ENCODE peak calls at places on chromosome 13, in seven cellular contexts. One of them, this sample, is unnamed.

GRCh38 chr13:113586661-113587479 is 2.3 kb downstream of the TFDP1 start:
- DNase-seq in fibroblast of lung: no peak
- DNase-seq in AG04450: no peak
- DNase-seq in fibroblast of mammary gland: no peak
- DNase-seq in neural crest cell: no peak
- DNase-seq in Caco-2: no peak
- DNase-seq in MM.1S: peak; percentile 15
- DNase-seq in this sample: no peak

GRCh38 chr13:27043013-27043412 is 128.6 kb downstream of the USP12 start:
- DNase-seq in fibroblast of lung: peak; percentile 97
- DNase-seq in AG04450: peak; percentile 90
- DNase-seq in fibroblast of mammary gland: peak; percentile 99
- DNase-seq in neural crest cell: no peak
- DNase-seq in Caco-2: no peak
- DNase-seq in MM.1S: no peak
- DNase-seq in this sample: no peak

GRCh38 chr13:107231941-107232340 is 664.0 kb upstream of the ARGLU1 start:
- DNase-seq in fibroblast of lung: no peak
- DNase-seq in AG04450: no peak
- DNase-seq in fibroblast of mammary gland: no peak
- DNase-seq in neural crest cell: no peak
- DNase-seq in Caco-2: no peak
- DNase-seq in MM.1S: no peak
- DNase-seq in this sample: no peak

GRCh38 chr13:31073859-31074718 is 87.6 kb downstream of the HSPH1 start:
- DNase-seq in fibroblast of lung: peak; percentile 36
- DNase-seq in AG04450: no peak
- DNase-seq in fibroblast of mammary gland: peak; percentile 57
- DNase-seq in neural crest cell: no peak
- DNase-seq in Caco-2: no peak
- DNase-seq in MM.1S: peak; percentile 86
- DNase-seq in this sample: no peak

GRCh38 chr13:98301721-98302120 is 124.7 kb upstream of the RNF113B start:
- DNase-seq in fibroblast of lung: peak; percentile 73
- DNase-seq in AG04450: no peak
- DNase-seq in fibroblast of mammary gland: no peak
- DNase-seq in neural crest cell: no peak
- DNase-seq in Caco-2: no peak
- DNase-seq in MM.1S: no peak
- DNase-seq in this sample: no peak

GRCh38 chr13:113546571-113547247 is 37.8 kb upstream of the TFDP1 start:
- DNase-seq in fibroblast of lung: no peak
- DNase-seq in AG04450: no peak
- DNase-seq in fibroblast of mammary gland: peak; percentile 40
- DNase-seq in neural crest cell: no peak
- DNase-seq in Caco-2: no peak
- DNase-seq in MM.1S: no peak
- DNase-seq in this sample: peak; percentile 71

GRCh38 chr13:106078191-106078590 is 457.3 kb downstream of the EFNB2 start:
- DNase-seq in fibroblast of lung: peak; percentile 76
- DNase-seq in AG04450: no peak
- DNase-seq in fibroblast of mammary gland: no peak
- DNase-seq in neural crest cell: no peak
- DNase-seq in Caco-2: peak; percentile 64
- DNase-seq in MM.1S: no peak
- DNase-seq in this sample: no peak

GRCh38 chr13:51636349-51636890 is 52.2 kb downstream of the WDFY2 start:
- DNase-seq in fibroblast of lung: no peak
- DNase-seq in AG04450: no peak
- DNase-seq in fibroblast of mammary gland: no peak
- DNase-seq in neural crest cell: no peak
- DNase-seq in Caco-2: peak; percentile 31
- DNase-seq in MM.1S: no peak
- DNase-seq in this sample: no peak

GRCh38 chr13:79943633-79944032 is 397.3 kb downstream of the SPRY2 start:
- DNase-seq in fibroblast of lung: no peak
- DNase-seq in AG04450: no peak
- DNase-seq in fibroblast of mammary gland: peak; percentile 60
- DNase-seq in neural crest cell: no peak
- DNase-seq in Caco-2: no peak
- DNase-seq in MM.1S: no peak
- DNase-seq in this sample: no peak

GRCh38 chr13:25490236-25490635 is 118.5 kb downstream of the ATP8A2 start:
- DNase-seq in fibroblast of lung: no peak
- DNase-seq in AG04450: no peak
- DNase-seq in fibroblast of mammary gland: no peak
- DNase-seq in neural crest cell: no peak
- DNase-seq in Caco-2: no peak
- DNase-seq in MM.1S: no peak
- DNase-seq in this sample: no peak

GRCh38 chr13:36875431-36875830 is 44.6 kb downstream of the SMAD9 start:
- DNase-seq in fibroblast of lung: no peak
- DNase-seq in AG04450: no peak
- DNase-seq in fibroblast of mammary gland: no peak
- DNase-seq in neural crest cell: no peak
- DNase-seq in Caco-2: no peak
- DNase-seq in MM.1S: no peak
- DNase-seq in this sample: no peak

GRCh38 chr13:75010941-75011340 is 471.0 kb downstream of the TBC1D4 start:
- DNase-seq in fibroblast of lung: no peak
- DNase-seq in AG04450: no peak
- DNase-seq in fibroblast of mammary gland: no peak
- DNase-seq in neural crest cell: no peak
- DNase-seq in Caco-2: no peak
- DNase-seq in MM.1S: no peak
- DNase-seq in this sample: no peak

GRCh38 chr13:36124236-36124822 is 6.9 kb downstream of the DCLK1 start:
- DNase-seq in fibroblast of lung: peak; percentile 80
- DNase-seq in AG04450: no peak
- DNase-seq in fibroblast of mammary gland: peak; percentile 75
- DNase-seq in neural crest cell: no peak
- DNase-seq in Caco-2: no peak
- DNase-seq in MM.1S: no peak
- DNase-seq in this sample: no peak

GRCh38 chr13:39411501-39411900 is 191.5 kb downstream of the LHFPL6 start:
- DNase-seq in fibroblast of lung: peak; percentile 50
- DNase-seq in AG04450: no peak
- DNase-seq in fibroblast of mammary gland: no peak
- DNase-seq in neural crest cell: no peak
- DNase-seq in Caco-2: no peak
- DNase-seq in MM.1S: no peak
- DNase-seq in this sample: no peak

GRCh38 chr13:28037399-28037798 is 48.9 kb upstream of the URAD start:
- DNase-seq in fibroblast of lung: no peak
- DNase-seq in AG04450: no peak
- DNase-seq in fibroblast of mammary gland: peak; percentile 66
- DNase-seq in neural crest cell: no peak
- DNase-seq in Caco-2: no peak
- DNase-seq in MM.1S: no peak
- DNase-seq in this sample: no peak

GRCh38 chr13:102757006-102757405 is 16.6 kb downstream of the TEX30 start:
- DNase-seq in fibroblast of lung: no peak
- DNase-seq in AG04450: no peak
- DNase-seq in fibroblast of mammary gland: no peak
- DNase-seq in neural crest cell: no peak
- DNase-seq in Caco-2: no peak
- DNase-seq in MM.1S: no peak
- DNase-seq in this sample: no peak

GRCh38 chr13:20492641-20493040 is 33.0 kb downstream of the CRYL1 start:
- DNase-seq in fibroblast of lung: peak; percentile 45
- DNase-seq in AG04450: no peak
- DNase-seq in fibroblast of mammary gland: peak; percentile 10
- DNase-seq in neural crest cell: peak; percentile 35
- DNase-seq in Caco-2: peak; percentile 62
- DNase-seq in MM.1S: no peak
- DNase-seq in this sample: peak; percentile 21
- TF ChIP-seq CTCF in fibroblast of lung: peak; percentile 44
- TF ChIP-seq CTCF in AG04450: no peak
- TF ChIP-seq CTCF in fibroblast of mammary gland: no peak
- TF ChIP-seq CTCF in neural crest cell: peak; percentile 57
- TF ChIP-seq CTCF in Caco-2: peak; percentile 69
- TF ChIP-seq CTCF in MM.1S: peak; percentile 8
- TF ChIP-seq CTCF in this sample: peak; percentile 39

GRCh38 chr13:29081697-29082440 is 261.7 kb downstream of the MTUS2 start:
- DNase-seq in fibroblast of lung: no peak
- DNase-seq in AG04450: no peak
- DNase-seq in fibroblast of mammary gland: no peak
- DNase-seq in neural crest cell: no peak
- DNase-seq in Caco-2: no peak
- DNase-seq in MM.1S: no peak
- DNase-seq in this sample: no peak

GRCh38 chr13:29077051-29077813 is 257.1 kb downstream of the MTUS2 start:
- DNase-seq in fibroblast of lung: no peak
- DNase-seq in AG04450: no peak
- DNase-seq in fibroblast of mammary gland: no peak
- DNase-seq in neural crest cell: no peak
- DNase-seq in Caco-2: no peak
- DNase-seq in MM.1S: no peak
- DNase-seq in this sample: no peak

DNA sequence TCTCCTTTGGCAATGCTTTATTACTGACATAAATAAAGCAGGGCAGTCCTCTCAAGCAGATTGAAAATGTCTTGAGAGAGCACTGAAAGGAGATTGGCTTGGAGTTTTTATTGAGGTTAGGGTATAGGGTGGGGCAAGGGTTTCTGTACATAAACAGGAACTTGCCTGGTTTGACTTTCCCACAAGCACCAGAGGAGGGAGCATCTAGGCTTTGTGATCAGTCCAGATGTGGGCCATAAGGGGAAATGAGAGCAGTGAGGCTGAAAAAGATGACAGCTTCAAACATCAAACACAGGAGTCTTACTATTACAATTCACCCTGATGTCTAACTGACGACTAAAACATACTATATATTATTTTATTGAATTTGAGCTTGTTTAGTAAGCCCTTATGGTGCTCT is 260.9 kb downstream of the MTUS2 start:
- DNase-seq in fibroblast of lung: no peak
- DNase-seq in AG04450: no peak
- DNase-seq in fibroblast of mammary gland: no peak
- DNase-seq in neural crest cell: no peak
- DNase-seq in Caco-2: no peak
- DNase-seq in MM.1S: peak; percentile 30
- DNase-seq in this sample: no peak
- TF ChIP-seq CTCF in fibroblast of lung: no peak
- TF ChIP-seq CTCF in AG04450: no peak
- TF ChIP-seq CTCF in fibroblast of mammary gland: no peak
- TF ChIP-seq CTCF in neural crest cell: no peak
- TF ChIP-seq CTCF in Caco-2: no peak
- TF ChIP-seq CTCF in MM.1S: peak; percentile 30
- TF ChIP-seq CTCF in this sample: no peak

DNA sequence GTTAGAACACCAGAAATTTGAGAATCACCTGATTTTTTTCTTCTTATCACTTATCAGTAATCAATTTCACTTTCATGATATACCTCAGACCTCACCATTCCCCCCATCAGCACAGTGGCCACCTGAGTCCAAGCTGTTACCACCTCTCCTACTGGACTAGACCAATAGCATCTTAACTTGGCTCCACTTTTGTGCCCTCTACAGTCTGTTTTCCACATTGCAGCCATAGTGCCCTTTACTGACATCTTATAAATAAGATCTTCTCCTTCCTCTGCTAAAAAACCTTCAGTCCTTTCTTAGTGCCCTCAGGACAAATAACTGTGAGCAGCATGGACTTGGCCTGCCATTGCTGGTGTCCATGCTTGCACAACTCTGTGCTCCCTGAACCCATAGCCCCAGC is 380.7 kb downstream of the LMO7 start:
- DNase-seq in fibroblast of lung: peak; percentile 14
- DNase-seq in AG04450: no peak
- DNase-seq in fibroblast of mammary gland: peak; percentile 53
- DNase-seq in neural crest cell: no peak
- DNase-seq in Caco-2: peak; percentile 27
- DNase-seq in MM.1S: peak; percentile 35
- DNase-seq in this sample: peak; percentile 7
- TF ChIP-seq CTCF in fibroblast of lung: peak; percentile 34
- TF ChIP-seq CTCF in AG04450: peak; percentile 45
- TF ChIP-seq CTCF in fibroblast of mammary gland: peak; percentile 75
- TF ChIP-seq CTCF in neural crest cell: peak; percentile 55
- TF ChIP-seq CTCF in Caco-2: peak; percentile 44
- TF ChIP-seq CTCF in MM.1S: peak; percentile 49
- TF ChIP-seq CTCF in this sample: peak; percentile 4

GRCh38 chr13:45718063-45718462 is 15.9 kb downstream of the CBY2 start:
- DNase-seq in fibroblast of lung: peak; percentile 15
- DNase-seq in AG04450: no peak
- DNase-seq in fibroblast of mammary gland: peak; percentile 41
- DNase-seq in neural crest cell: no peak
- DNase-seq in Caco-2: peak; percentile 16
- DNase-seq in MM.1S: peak; percentile 35
- DNase-seq in this sample: no peak
- TF ChIP-seq CTCF in fibroblast of lung: peak; percentile 42
- TF ChIP-seq CTCF in AG04450: peak; percentile 60
- TF ChIP-seq CTCF in fibroblast of mammary gland: peak; percentile 70
- TF ChIP-seq CTCF in neural crest cell: peak; percentile 67
- TF ChIP-seq CTCF in Caco-2: peak; percentile 59
- TF ChIP-seq CTCF in MM.1S: peak; percentile 58
- TF ChIP-seq CTCF in this sample: peak; percentile 77